ENCODE peak calls at places on chromosomes 1 and 21, in four cellular contexts. One of them, this sample, is unnamed.

GRCh38 chr21:34336245-34336644 is 27.6 kb upstream of the KCNE2 start:
- DNase-seq in tibial artery: no peak
- DNase-seq in endothelial cell: no peak
- DNase-seq in CD8-positive, alpha-beta T cell: no peak
- DNase-seq in this sample: no peak

GRCh38 chr1:85088408-85088784 is 40.1 kb upstream of the MCOLN3 start:
- DNase-seq in tibial artery: no peak
- DNase-seq in endothelial cell: no peak
- DNase-seq in CD8-positive, alpha-beta T cell: no peak
- DNase-seq in this sample: no peak

GRCh38 chr1:232635778-232636356 is 5.9 kb upstream of the SIPA1L2 start:
- DNase-seq in tibial artery: no peak
- DNase-seq in endothelial cell: no peak
- DNase-seq in CD8-positive, alpha-beta T cell: no peak
- DNase-seq in this sample: no peak

GRCh38 chr1:159179906-159180305 is 8.5 kb downstream of the CADM3 start:
- DNase-seq in tibial artery: no peak
- DNase-seq in endothelial cell: no peak
- DNase-seq in CD8-positive, alpha-beta T cell: no peak
- DNase-seq in this sample: no peak

GRCh38 chr1:93814059-93814794 is 64.8 kb downstream of the DNTTIP2 start:
- DNase-seq in tibial artery: peak
- DNase-seq in endothelial cell: peak
- DNase-seq in CD8-positive, alpha-beta T cell: no peak
- DNase-seq in this sample: no peak

GRCh38 chr1:240526321-240526720 is 85.6 kb downstream of the GREM2 start:
- DNase-seq in tibial artery: no peak
- DNase-seq in endothelial cell: no peak
- DNase-seq in CD8-positive, alpha-beta T cell: no peak
- DNase-seq in this sample: no peak

GRCh38 chr1:30335389-30335996 is 387.9 kb downstream of the MATN1 start:
- DNase-seq in tibial artery: no peak
- DNase-seq in endothelial cell: no peak
- DNase-seq in CD8-positive, alpha-beta T cell: no peak
- DNase-seq in this sample: no peak

GRCh38 chr1:179295356-179295755 is 1.8 kb downstream of the SOAT1 start:
- DNase-seq in tibial artery: no peak
- DNase-seq in endothelial cell: no peak
- DNase-seq in CD8-positive, alpha-beta T cell: no peak
- DNase-seq in this sample: no peak

GRCh38 chr1:81563632-81564031 is 237.1 kb upstream of the ADGRL2 start:
- DNase-seq in tibial artery: no peak
- DNase-seq in endothelial cell: no peak
- DNase-seq in CD8-positive, alpha-beta T cell: no peak
- DNase-seq in this sample: no peak

GRCh38 chr1:194339451-194339850 is 1153.0 kb upstream of the B3GALT2 start:
- DNase-seq in tibial artery: no peak
- DNase-seq in endothelial cell: no peak
- DNase-seq in CD8-positive, alpha-beta T cell: no peak
- DNase-seq in this sample: no peak

GRCh38 chr1:170676628-170677027 is 12.7 kb downstream of the PRRX1 start:
- DNase-seq in tibial artery: no peak
- DNase-seq in endothelial cell: no peak
- DNase-seq in CD8-positive, alpha-beta T cell: no peak
- DNase-seq in this sample: no peak

GRCh38 chr1:205936846-205937707 is 6.2 kb downstream of the SLC26A9 start:
- DNase-seq in tibial artery: no peak
- DNase-seq in endothelial cell: no peak
- DNase-seq in CD8-positive, alpha-beta T cell: no peak
- DNase-seq in this sample: no peak

GRCh38 chr1:81703736-81704463 is 96.8 kb upstream of the ADGRL2 start:
- DNase-seq in tibial artery: no peak
- DNase-seq in endothelial cell: no peak
- DNase-seq in CD8-positive, alpha-beta T cell: no peak
- DNase-seq in this sample: no peak

GRCh38 chr1:232650433-232650832 is 20.5 kb upstream of the SIPA1L2 start:
- DNase-seq in tibial artery: no peak
- DNase-seq in endothelial cell: no peak
- DNase-seq in CD8-positive, alpha-beta T cell: no peak
- DNase-seq in this sample: no peak

GRCh38 chr1:158496379-158496778 is 24.4 kb downstream of the OR10R2 start:
- DNase-seq in tibial artery: no peak
- DNase-seq in endothelial cell: no peak
- DNase-seq in CD8-positive, alpha-beta T cell: no peak
- DNase-seq in this sample: no peak

GRCh38 chr1:6257541-6258069 is 3.3 kb downstream of the GPR153 start:
- DNase-seq in tibial artery: no peak
- DNase-seq in endothelial cell: no peak
- DNase-seq in CD8-positive, alpha-beta T cell: no peak
- DNase-seq in this sample: no peak

GRCh38 chr21:28832715-28833061 is 160.0 kb downstream of the LTN1 start:
- DNase-seq in tibial artery: no peak
- DNase-seq in endothelial cell: no peak
- DNase-seq in CD8-positive, alpha-beta T cell: no peak
- DNase-seq in this sample: no peak

GRCh38 chr1:54996869-54997710 is 1.6 kb upstream of the BSND start:
- DNase-seq in tibial artery: no peak
- DNase-seq in endothelial cell: no peak
- DNase-seq in CD8-positive, alpha-beta T cell: no peak
- DNase-seq in this sample: no peak

GRCh38 chr1:58361134-58361533 is 185.4 kb downstream of the OMA1 start:
- DNase-seq in tibial artery: no peak
- DNase-seq in endothelial cell: no peak
- DNase-seq in CD8-positive, alpha-beta T cell: no peak
- DNase-seq in this sample: no peak

GRCh38 chr1:28538286-28538685 is 14.6 kb upstream of the TRNAU1AP start:
- DNase-seq in tibial artery: no peak
- DNase-seq in endothelial cell: no peak
- DNase-seq in CD8-positive, alpha-beta T cell: no peak
- DNase-seq in this sample: no peak

GRCh38 chr1:202276081-202276715 is 65.5 kb downstream of the UBE2T start:
- DNase-seq in tibial artery: no peak
- DNase-seq in endothelial cell: no peak
- DNase-seq in CD8-positive, alpha-beta T cell: no peak
- DNase-seq in this sample: peak

GRCh38 chr1:87362834-87363426 is 34.2 kb downstream of the LMO4 start:
- DNase-seq in tibial artery: no peak
- DNase-seq in endothelial cell: no peak
- DNase-seq in CD8-positive, alpha-beta T cell: no peak
- DNase-seq in this sample: no peak

GRCh38 chr1:172673761-172674160 is 14.9 kb downstream of the FASLG start:
- DNase-seq in tibial artery: no peak
- DNase-seq in endothelial cell: no peak
- DNase-seq in CD8-positive, alpha-beta T cell: no peak
- DNase-seq in this sample: no peak

GRCh38 chr1:30886710-30887428 is 21.7 kb downstream of the SDC3 start:
- DNase-seq in tibial artery: no peak
- DNase-seq in endothelial cell: no peak
- DNase-seq in CD8-positive, alpha-beta T cell: no peak
- DNase-seq in this sample: no peak

GRCh38 chr1:225424562-225425210 is 3.2 kb downstream of the LBR start:
- DNase-seq in tibial artery: no peak
- DNase-seq in endothelial cell: no peak
- DNase-seq in CD8-positive, alpha-beta T cell: no peak
- DNase-seq in this sample: no peak

GRCh38 chr1:224503161-224504118 is 68.8 kb upstream of the WDR26 start:
- DNase-seq in tibial artery: peak
- DNase-seq in endothelial cell: peak
- DNase-seq in CD8-positive, alpha-beta T cell: no peak
- DNase-seq in this sample: peak

GRCh38 chr1:69551476-69552324 is 16.0 kb upstream of the LRRC7 start:
- DNase-seq in tibial artery: no peak
- DNase-seq in endothelial cell: no peak
- DNase-seq in CD8-positive, alpha-beta T cell: no peak
- DNase-seq in this sample: no peak

GRCh38 chr1:3552751-3553150 is 58.6 kb downstream of the MEGF6 start:
- DNase-seq in tibial artery: no peak
- DNase-seq in endothelial cell: no peak
- DNase-seq in CD8-positive, alpha-beta T cell: no peak
- DNase-seq in this sample: no peak

GRCh38 chr1:204225841-204226745 is 12.3 kb upstream of the GOLT1A start:
- DNase-seq in tibial artery: no peak
- DNase-seq in endothelial cell: no peak
- DNase-seq in CD8-positive, alpha-beta T cell: no peak
- DNase-seq in this sample: no peak

GRCh38 chr1:17265162-17265561 is 16.3 kb downstream of the PADI3 start:
- DNase-seq in tibial artery: no peak
- DNase-seq in endothelial cell: no peak
- DNase-seq in CD8-positive, alpha-beta T cell: no peak
- DNase-seq in this sample: no peak
- TF ChIP-seq CTCF in tibial artery: no peak
- TF ChIP-seq CTCF in endothelial cell: no peak
- TF ChIP-seq CTCF in CD8-positive, alpha-beta T cell: no peak
- TF ChIP-seq CTCF in this sample: no peak

GRCh38 chr21:25639167-25639921 is at the start of gene JAM2:
- DNase-seq in tibial artery: peak
- DNase-seq in endothelial cell: peak
- DNase-seq in CD8-positive, alpha-beta T cell: peak
- DNase-seq in this sample: no peak
- TF ChIP-seq CTCF in tibial artery: peak
- TF ChIP-seq CTCF in endothelial cell: peak
- TF ChIP-seq CTCF in CD8-positive, alpha-beta T cell: no peak
- TF ChIP-seq CTCF in this sample: no peak

GRCh38 chr1:115833806-115834205 is 7.1 kb downstream of the NHLH2 start:
- DNase-seq in tibial artery: no peak
- DNase-seq in endothelial cell: peak
- DNase-seq in CD8-positive, alpha-beta T cell: no peak
- DNase-seq in this sample: no peak
- TF ChIP-seq CTCF in tibial artery: no peak
- TF ChIP-seq CTCF in endothelial cell: no peak
- TF ChIP-seq CTCF in CD8-positive, alpha-beta T cell: no peak
- TF ChIP-seq CTCF in this sample: no peak

GRCh38 chr21:39972471-39972870 is 105.2 kb downstream of the PCP4 start:
- DNase-seq in tibial artery: no peak
- DNase-seq in endothelial cell: no peak
- DNase-seq in CD8-positive, alpha-beta T cell: no peak
- DNase-seq in this sample: no peak

GRCh38 chr21:39966786-39967185 is 99.5 kb downstream of the PCP4 start:
- DNase-seq in tibial artery: no peak
- DNase-seq in endothelial cell: no peak
- DNase-seq in CD8-positive, alpha-beta T cell: no peak
- DNase-seq in this sample: no peak

GRCh38 chr21:39969691-39970364 is 102.6 kb downstream of the PCP4 start:
- DNase-seq in tibial artery: no peak
- DNase-seq in endothelial cell: no peak
- DNase-seq in CD8-positive, alpha-beta T cell: no peak
- DNase-seq in this sample: no peak

GRCh38 chr21:39971961-39972360 is 104.7 kb downstream of the PCP4 start:
- DNase-seq in tibial artery: no peak
- DNase-seq in endothelial cell: no peak
- DNase-seq in CD8-positive, alpha-beta T cell: no peak
- DNase-seq in this sample: no peak

DNA sequence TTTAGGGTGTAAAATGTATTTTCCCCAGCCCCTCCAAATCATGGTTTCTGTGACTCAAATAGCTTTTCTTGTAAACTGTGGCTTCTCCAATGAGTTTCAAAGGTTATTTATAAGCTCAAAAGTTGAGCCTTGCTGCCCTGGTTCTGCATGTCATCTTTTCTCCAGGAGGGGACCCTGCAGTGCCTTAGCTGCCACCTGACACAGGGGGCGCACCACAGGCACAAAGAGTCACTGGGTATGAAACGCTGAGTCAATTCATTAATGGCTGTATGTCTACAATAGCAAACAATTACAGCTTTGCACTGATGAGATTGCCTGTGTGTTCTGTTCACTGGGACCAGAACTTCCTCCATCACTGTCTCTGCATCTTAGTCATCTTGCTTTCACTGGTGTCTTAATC is 100.8 kb downstream of the PCP4 start:
- DNase-seq in tibial artery: no peak
- DNase-seq in endothelial cell: no peak
- DNase-seq in CD8-positive, alpha-beta T cell: no peak
- DNase-seq in this sample: no peak
- TF ChIP-seq CTCF in tibial artery: no peak
- TF ChIP-seq CTCF in endothelial cell: no peak
- TF ChIP-seq CTCF in CD8-positive, alpha-beta T cell: no peak
- TF ChIP-seq CTCF in this sample: no peak

GRCh38 chr1:216114180-216114579 is 309.1 kb downstream of the USH2A start:
- DNase-seq in tibial artery: no peak
- DNase-seq in endothelial cell: no peak
- DNase-seq in CD8-positive, alpha-beta T cell: no peak
- DNase-seq in this sample: no peak

GRCh38 chr1:216124382-216124781 is 298.9 kb downstream of the USH2A start:
- DNase-seq in tibial artery: no peak
- DNase-seq in endothelial cell: no peak
- DNase-seq in CD8-positive, alpha-beta T cell: no peak
- DNase-seq in this sample: no peak

GRCh38 chr1:216119600-216119999 is 303.6 kb downstream of the USH2A start:
- DNase-seq in tibial artery: no peak
- DNase-seq in endothelial cell: no peak
- DNase-seq in CD8-positive, alpha-beta T cell: no peak
- DNase-seq in this sample: no peak
- TF ChIP-seq CTCF in tibial artery: no peak
- TF ChIP-seq CTCF in endothelial cell: no peak
- TF ChIP-seq CTCF in CD8-positive, alpha-beta T cell: no peak
- TF ChIP-seq CTCF in this sample: no peak

DNA sequence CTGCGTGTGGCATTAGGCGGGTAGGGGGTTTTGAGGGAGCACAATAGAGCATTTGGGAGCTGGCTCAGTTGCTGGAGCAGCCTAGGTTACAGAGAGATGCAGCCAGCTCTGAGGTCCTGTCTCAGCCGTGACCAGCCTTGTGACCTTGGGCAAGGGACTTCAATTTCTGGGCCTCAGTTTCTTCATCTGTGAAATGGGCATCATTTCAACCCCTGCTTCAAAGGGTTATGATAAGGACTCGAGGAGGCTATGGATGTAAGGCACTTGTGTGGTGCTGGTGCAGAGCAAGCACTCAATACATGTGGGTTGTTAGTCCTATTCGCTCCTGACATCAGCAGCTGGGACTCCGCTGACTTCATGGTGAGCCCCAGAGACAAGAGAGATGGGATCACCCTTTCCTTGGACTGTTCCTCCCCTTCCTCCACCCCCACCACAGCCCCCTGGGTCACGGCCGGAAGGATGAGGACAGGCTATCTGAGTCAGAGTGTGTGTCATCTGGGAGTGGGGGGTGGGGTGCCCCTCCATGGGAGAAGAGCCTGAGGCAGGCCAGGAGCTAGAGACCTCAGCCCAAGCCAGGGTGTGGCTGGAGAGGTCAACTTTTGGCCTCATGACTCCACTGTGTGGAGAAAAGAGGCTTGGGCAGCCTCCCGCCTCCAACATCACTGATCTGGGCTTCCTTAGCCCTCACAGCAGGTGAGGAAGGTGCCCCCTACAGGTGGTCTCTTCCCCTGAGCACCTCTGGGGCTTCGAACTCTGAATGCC is 71.4 kb upstream of the ZBTB40 start:
- DNase-seq in tibial artery: no peak
- DNase-seq in endothelial cell: no peak
- DNase-seq in CD8-positive, alpha-beta T cell: no peak
- DNase-seq in this sample: no peak
- TF ChIP-seq CTCF in tibial artery: no peak
- TF ChIP-seq CTCF in endothelial cell: no peak
- TF ChIP-seq CTCF in CD8-positive, alpha-beta T cell: no peak
- TF ChIP-seq CTCF in this sample: no peak